ENCODE peak calls at places on chromosomes 4 and X, in eight cellular contexts. I, U, W, V, S, D, Q and K are unnamed samples.

GRCh38 chr4:165052627-165053026 is 1.0 kb upstream of the TRIM75 start:
- DNase-seq in I (no peak), U (no peak), W (no peak), V (no peak), S (no peak), D (no peak), Q (no peak), K (no peak)

GRCh38 chr4:67198757-67199156 is 346.5 kb downstream of the CENPC start:
- DNase-seq in I (no peak), U (no peak), W (peak), V (no peak), S (no peak), D (no peak), Q (no peak), K (no peak)

GRCh38 chrX:154804957-154805695 is at the start of gene MPP1:
- DNase-seq in I (peak), U (peak), W (peak), V (peak), S (peak), D (peak), Q (peak), K (peak)

GRCh38 chr4:148152868-148153630 is 289.2 kb downstream of the NR3C2 start:
- DNase-seq in I (no peak), U (no peak), W (no peak), V (no peak), S (no peak), D (no peak), Q (no peak), K (no peak)

GRCh38 chrX:118459494-118459893 is 36.1 kb upstream of the DOCK11 start:
- DNase-seq in I (no peak), U (no peak), W (peak), V (no peak), S (no peak), D (no peak), Q (no peak), K (no peak)

GRCh38 chr4:73309211-73309610 is 50.6 kb upstream of the ANKRD17 start:
- DNase-seq in I (no peak), U (no peak), W (no peak), V (no peak), S (no peak), D (no peak), Q (no peak), K (no peak)

GRCh38 chr4:98653006-98653405 is 5.4 kb downstream of the TSPAN5 start:
- DNase-seq in I (no peak), U (no peak), W (peak), V (no peak), S (no peak), D (no peak), Q (no peak), K (no peak)

GRCh38 chr4:134636332-134637055 is 434.9 kb upstream of the PABPC4L start:
- DNase-seq in I (no peak), U (no peak), W (no peak), V (no peak), S (no peak), D (no peak), Q (no peak), K (no peak)

GRCh38 chr4:183628189-183628588 is 30.8 kb downstream of the RWDD4 start:
- DNase-seq in I (no peak), U (no peak), W (no peak), V (no peak), S (no peak), D (no peak), Q (no peak), K (no peak)

GRCh38 chrX:140918398-140919043 is 83.9 kb upstream of the SPANXB1 start:
- DNase-seq in I (no peak), U (no peak), W (peak), V (no peak), S (no peak), D (peak), Q (peak), K (peak)

GRCh38 chr4:87543835-87544461 is 14.8 kb upstream of the SPARCL1 start:
- DNase-seq in I (no peak), U (no peak), W (peak), V (no peak), S (no peak), D (peak), Q (no peak), K (no peak)

GRCh38 chrX:128928636-128929035 is 594.7 kb downstream of the SMARCA1 start:
- DNase-seq in I (no peak), U (no peak), W (no peak), V (no peak), S (no peak), D (no peak), Q (no peak), K (no peak)

GRCh38 chr4:110854021-110854678 is 231.3 kb upstream of the PITX2 start:
- DNase-seq in I (no peak), U (no peak), W (peak), V (no peak), S (no peak), D (no peak), Q (no peak), K (no peak)

GRCh38 chr4:153112071-153112460 is 92.2 kb upstream of the TRIM2 start:
- DNase-seq in I (no peak), U (no peak), W (no peak), V (no peak), S (peak), D (no peak), Q (no peak), K (peak)

GRCh38 chr4:123259676-123260428 is 136.7 kb upstream of the SPRY1 start:
- DNase-seq in I (no peak), U (no peak), W (no peak), V (no peak), S (no peak), D (no peak), Q (no peak), K (no peak)

GRCh38 chr4:163764569-163764968 is 270.1 kb downstream of the TMA16 start:
- DNase-seq in I (no peak), U (no peak), W (no peak), V (no peak), S (no peak), D (no peak), Q (no peak), K (no peak)

GRCh38 chr4:163815776-163816175 is 321.3 kb downstream of the TMA16 start:
- DNase-seq in I (no peak), U (no peak), W (no peak), V (no peak), S (no peak), D (no peak), Q (no peak), K (no peak)

GRCh38 chr4:10701702-10702460 is 17.3 kb upstream of the CLNK start:
- DNase-seq in I (no peak), U (no peak), W (no peak), V (no peak), S (no peak), D (no peak), Q (no peak), K (no peak)

GRCh38 chrX:4754878-4755604 is 1041.6 kb upstream of the PRKX start:
- DNase-seq in I (no peak), U (no peak), W (no peak), V (no peak), S (no peak), D (no peak), Q (no peak), K (no peak)

GRCh38 chr4:11039494-11040142 is 355.1 kb upstream of the CLNK start:
- DNase-seq in I (no peak), U (no peak), W (no peak), V (no peak), S (no peak), D (no peak), Q (no peak), K (no peak)

GRCh38 chr4:72900952-72901351 is 168.6 kb downstream of the COX18 start:
- DNase-seq in I (no peak), U (no peak), W (peak), V (no peak), S (no peak), D (no peak), Q (no peak), K (no peak)

GRCh38 chr4:167868163-167868562 is 224.2 kb upstream of the ANXA10 start:
- DNase-seq in I (no peak), U (no peak), W (peak), V (no peak), S (no peak), D (no peak), Q (no peak), K (no peak)

GRCh38 chrX:105323951-105324350 is 103.5 kb upstream of the TEX13A start:
- DNase-seq in I (no peak), U (no peak), W (peak), V (no peak), S (no peak), D (no peak), Q (no peak), K (no peak)

GRCh38 chr4:5722328-5722727 is 11.3 kb downstream of the EVC start:
- DNase-seq in I (no peak), U (no peak), W (peak), V (no peak), S (no peak), D (no peak), Q (peak), K (no peak)

GRCh38 chrX:101803451-101803850 is 128.4 kb downstream of the ZMAT1 start:
- DNase-seq in I (no peak), U (no peak), W (no peak), V (no peak), S (no peak), D (no peak), Q (no peak), K (no peak)

GRCh38 chr4:38189445-38189844 is 229.2 kb downstream of the PTTG2 start:
- DNase-seq in I (no peak), U (no peak), W (peak), V (no peak), S (no peak), D (peak), Q (no peak), K (no peak)

GRCh38 chr4:169024762-169025161 is 14.7 kb upstream of the CBR4 start:
- DNase-seq in I (no peak), U (no peak), W (peak), V (no peak), S (no peak), D (peak), Q (no peak), K (no peak)

GRCh38 chrX:71623714-71624113 is 5.4 kb upstream of the CXCR3 start:
- DNase-seq in I (no peak), U (peak), W (no peak), V (no peak), S (no peak), D (no peak), Q (no peak), K (no peak)

GRCh38 chr4:4663028-4663427 is 121.2 kb upstream of the STX18 start:
- DNase-seq in I (no peak), U (no peak), W (peak), V (no peak), S (no peak), D (no peak), Q (no peak), K (no peak)

GRCh38 chr4:182250446-182250845 is 7.2 kb downstream of the TENM3 start:
- DNase-seq in I (no peak), U (no peak), W (no peak), V (no peak), S (no peak), D (no peak), Q (no peak), K (no peak)

GRCh38 chrX:138704101-138704500 is 7.4 kb downstream of the FGF13 start:
- DNase-seq in I (no peak), U (no peak), W (no peak), V (no peak), S (no peak), D (no peak), Q (no peak), K (no peak)

GRCh38 chrX:113001836-113002235 is 161.2 kb upstream of the AMOT start:
- DNase-seq in I (no peak), U (no peak), W (no peak), V (no peak), S (no peak), D (no peak), Q (no peak), K (no peak)

GRCh38 chrX:123424546-123424945 is 240.5 kb downstream of the GRIA3 start:
- DNase-seq in I (no peak), U (no peak), W (peak), V (no peak), S (no peak), D (no peak), Q (no peak), K (no peak)

GRCh38 chr4:102259702-102260101 is 85.6 kb downstream of the SLC39A8 start:
- DNase-seq in I (no peak), U (no peak), W (no peak), V (no peak), S (no peak), D (no peak), Q (no peak), K (no peak)
- H3K27ac ChIP-seq in I (no peak), U (no peak), W (no peak), V (no peak), S (no peak), D (no peak), Q (no peak), K (no peak)

GRCh38 chr4:81465668-81466357 is 5.9 kb downstream of the RASGEF1B start:
- DNase-seq in I (no peak), U (no peak), W (no peak), V (no peak), S (no peak), D (no peak), Q (no peak), K (no peak)
- TF ChIP-seq CTCF in I (no peak), U (no peak), W (no peak), V (no peak), S (no peak), D (no peak), Q (no peak), K (no peak)

GRCh38 chrX:68571292-68572256 is 72.7 kb downstream of the YIPF6 start:
- DNase-seq in I (no peak), U (no peak), W (peak), V (no peak), S (no peak), D (peak), Q (no peak), K (no peak)
- H3K27ac ChIP-seq in I (peak), U (no peak), W (no peak), V (no peak), S (no peak), D (no peak), Q (no peak), K (no peak)

DNA sequence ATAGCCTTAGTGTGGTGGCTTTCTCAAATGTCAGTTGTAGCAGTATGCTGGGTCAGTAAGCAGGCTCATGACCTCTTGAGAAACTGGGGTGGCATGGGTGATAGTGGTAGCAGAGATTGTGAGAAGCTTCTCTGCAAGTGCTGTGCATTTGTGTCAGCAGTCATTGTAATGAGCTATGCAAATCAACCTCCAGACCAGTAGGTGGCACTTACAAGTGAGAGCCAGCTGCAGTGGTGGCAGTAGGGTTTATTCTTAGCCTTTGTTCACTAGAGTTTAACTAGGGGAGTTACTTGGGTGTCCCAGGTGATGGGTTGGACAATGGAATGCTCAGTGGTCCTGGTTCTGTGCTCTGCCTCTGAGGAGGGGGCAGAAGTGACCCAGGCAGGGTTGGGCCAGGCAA is 818.7 kb downstream of the PCDH7 start:
- DNase-seq in I (no peak), U (no peak), W (no peak), V (no peak), S (no peak), D (no peak), Q (no peak), K (no peak)
- TF ChIP-seq CTCF in I (no peak), U (no peak), W (no peak), V (no peak), S (no peak), D (no peak), Q (no peak), K (no peak)

GRCh38 chr4:21921526-21922180 is 26.9 kb downstream of the KCNIP4 start:
- DNase-seq in I (no peak), U (no peak), W (no peak), V (no peak), S (no peak), D (no peak), Q (no peak), K (no peak)

DNA sequence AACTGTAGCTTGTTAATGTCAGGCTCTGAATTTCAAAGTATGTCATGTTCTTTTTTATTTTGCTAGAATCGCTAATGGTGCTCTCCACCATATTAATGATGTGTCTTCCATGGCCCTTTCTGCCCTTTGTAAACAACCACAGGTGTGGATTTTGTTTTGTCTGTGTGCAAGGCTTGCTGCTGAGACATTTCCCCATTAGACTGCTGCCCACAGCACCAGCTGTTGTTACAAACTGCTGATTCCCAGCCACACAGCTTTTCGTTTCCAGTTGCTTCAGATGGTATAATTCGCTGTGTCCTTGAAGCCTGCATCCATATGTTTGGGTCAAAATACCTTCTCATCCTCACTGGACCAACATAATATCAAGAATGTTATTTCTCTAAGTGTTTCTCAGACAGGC is 32.8 kb downstream of the KCNIP4 start:
- DNase-seq in I (no peak), U (no peak), W (no peak), V (no peak), S (no peak), D (no peak), Q (no peak), K (no peak)
- H3K27ac ChIP-seq in I (no peak), U (no peak), W (no peak), V (no peak), S (no peak), D (no peak), Q (no peak), K (no peak)

GRCh38 chr4:100063355-100063754 is 113.3 kb upstream of the H2AZ1 start:
- DNase-seq in I (no peak), U (no peak), W (no peak), V (no peak), S (no peak), D (no peak), Q (no peak), K (no peak)
- TF ChIP-seq CTCF in I (no peak), U (no peak), W (no peak), V (no peak), S (no peak), D (peak), Q (no peak), K (peak)

DNA sequence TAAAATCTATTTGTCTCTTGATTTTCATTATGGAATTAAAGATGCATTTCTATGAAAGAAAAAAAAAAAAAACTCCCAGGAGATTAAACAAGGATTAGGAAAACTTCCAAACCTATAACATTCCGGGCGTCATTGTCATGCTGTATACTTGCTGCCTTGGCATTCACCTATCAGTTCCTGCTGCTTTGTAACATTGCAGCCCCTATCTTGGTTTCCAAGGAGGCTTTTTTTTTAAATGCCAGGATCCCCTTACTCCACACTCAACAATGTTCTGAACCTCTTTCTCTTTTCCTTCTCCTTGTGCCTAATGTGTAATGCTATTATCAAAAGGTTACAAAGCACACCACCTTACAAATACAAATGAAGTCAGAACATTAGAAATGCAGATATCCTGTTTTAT is 20.5 kb upstream of the BEND4 start:
- DNase-seq in I (no peak), U (no peak), W (no peak), V (no peak), S (no peak), D (no peak), Q (no peak), K (no peak)
- H3K27ac ChIP-seq in I (no peak), U (no peak), W (no peak), V (no peak), S (no peak), D (no peak), Q (no peak), K (no peak)